ENCODE peak calls at places on chromosomes 6 and 20, in five cellular contexts. R is upper lobe of right lung; A is right lobe of liver; Q is CD8-positive, alpha-beta memory T cell; I is ovary. O is an unnamed sample. For H3K36me3, the result is how much of the 10 kb centered on the place peaks cover.

GRCh38 chr6:155174576-155175174 is 89.1 kb upstream of the CLDN20 start:
- DNase-seq in I (no peak), A (no peak), Q (peak), R (no peak), O (peak)

GRCh38 chr20:38147166-38147565 is 17.9 kb downstream of the TGM2 start:
- DNase-seq in A (no peak), I (no peak), Q (no peak), R (no peak), O (no peak)

GRCh38 chr20:33995053-33995816 is 1.5 kb downstream of the RALY start:
- DNase-seq in I (peak), A (no peak), R (no peak), Q (no peak), O (peak)

GRCh38 chr6:160300076-160300695 is 41.6 kb upstream of the SLC22A2 start:
- DNase-seq in Q (no peak), R (no peak), A (no peak), I (no peak), O (no peak)

GRCh38 chr6:119284861-119285521 is 64.6 kb downstream of the MAN1A1 start:
- DNase-seq in A (no peak), R (no peak), Q (peak), I (no peak), O (peak)

GRCh38 chr6:142613981-142614380 is 312.2 kb downstream of the ADGRG6 start:
- DNase-seq in I (no peak), R (no peak), Q (no peak), A (no peak), O (no peak)

GRCh38 chr6:8017276-8017701 is 46.9 kb downstream of the BLOC1S5 start:
- DNase-seq in R (no peak), Q (no peak), A (no peak), I (no peak), O (peak)

GRCh38 chr6:90190752-90191393 is 105.8 kb downstream of the BACH2 start:
- DNase-seq in Q (no peak), A (no peak), I (no peak), R (no peak), O (no peak)

GRCh38 chr20:20548527-20549266 is 163.7 kb downstream of the RALGAPA2 start:
- DNase-seq in A (no peak), Q (no peak), R (no peak), I (no peak), O (no peak)

GRCh38 chr6:72421387-72421786 is 200.5 kb upstream of the KCNQ5 start:
- DNase-seq in I (no peak), R (no peak), A (no peak), Q (no peak), O (no peak)

GRCh38 chr6:41256383-41256782 is 28.2 kb downstream of the TREML4 start:
- DNase-seq in Q (no peak), A (no peak), R (no peak), I (no peak), O (no peak)

GRCh38 chr6:70166088-70166958 is 136.6 kb downstream of the COL9A1 start:
- DNase-seq in A (peak), I (no peak), Q (no peak), R (peak), O (peak)

GRCh38 chr6:20444786-20445271 is 43.1 kb downstream of the E2F3 start:
- DNase-seq in R (no peak), A (no peak), Q (no peak), I (no peak), O (no peak)
- H3K36me3 ChIP-seq in R (under half), A (under half), Q (under half), I (under half), O (under half)

DNA sequence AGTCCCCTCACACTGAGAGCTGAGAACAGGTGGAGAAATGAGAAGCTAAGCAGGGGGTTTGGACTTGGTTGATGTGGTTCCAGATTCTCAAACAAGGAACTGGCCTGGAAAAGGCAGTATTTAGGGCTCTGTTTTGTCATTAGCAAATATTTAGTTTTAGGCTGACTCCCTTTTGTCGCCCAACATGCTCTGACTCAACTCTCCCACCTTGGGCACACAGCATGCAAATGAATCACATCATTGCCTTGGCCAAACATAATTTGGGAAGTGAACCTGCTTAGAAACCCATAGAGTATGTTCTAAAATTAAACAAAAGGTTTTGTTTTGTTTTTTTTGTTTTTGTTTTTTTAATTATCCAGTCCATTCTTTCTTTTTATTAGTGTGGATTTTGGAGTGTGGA is 9.5 kb upstream of the UQCC2 start:
- DNase-seq in A (no peak), I (no peak), R (no peak), Q (no peak), O (peak)
- H3K27ac ChIP-seq in A (no peak), I (no peak), R (no peak), Q (no peak), O (no peak)

DNA sequence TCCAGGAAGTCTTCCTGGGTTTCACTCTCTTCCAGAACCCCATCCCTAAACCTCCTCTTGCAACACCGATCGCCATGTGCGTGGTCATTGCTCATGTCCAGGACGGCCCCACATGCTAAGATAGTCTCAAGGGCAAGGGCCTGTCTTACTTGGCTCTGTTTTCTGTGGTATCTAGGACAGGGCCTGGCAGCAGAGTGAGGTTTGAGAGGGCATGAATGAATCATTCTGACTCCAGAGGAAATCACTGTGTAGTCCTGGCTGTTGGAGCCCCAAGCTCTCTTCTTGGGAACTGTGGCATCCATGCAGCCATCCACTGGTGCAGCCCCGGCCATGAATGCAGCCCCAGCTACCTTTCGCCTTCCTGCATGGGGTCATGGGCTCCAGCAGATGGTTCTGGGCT is 12.4 kb downstream of the SIRPA start:
- DNase-seq in R (no peak), Q (no peak), I (no peak), A (no peak), O (no peak)
- H3K36me3 ChIP-seq in R (under half), Q (under half), I (under half), A (under half), O (under half)

GRCh38 chr6:44481765-44482164 is 94.3 kb downstream of the CDC5L start:
- DNase-seq in R (no peak), A (no peak), I (no peak), Q (no peak), O (no peak)
- H3K27ac ChIP-seq in R (no peak), A (no peak), I (no peak), Q (no peak), O (no peak)

GRCh38 chr20:32432277-32432676 is 74.1 kb downstream of the ASXL1 start:
- DNase-seq in A (no peak), R (no peak), Q (no peak), I (no peak), O (no peak)
- H3K36me3 ChIP-seq in A (under half), R (half or more), Q (half or more), I (under half), O (under half)

GRCh38 chr20:53655909-53656652 is 62.4 kb upstream of the ZNF217 start:
- DNase-seq in R (no peak), Q (no peak), A (no peak), I (no peak), O (no peak)
- H3K27ac ChIP-seq in R (peak), Q (no peak), A (peak), I (peak), O (no peak)

GRCh38 chr20:35030136-35030535 is 62.5 kb downstream of the TRPC4AP start:
- DNase-seq in I (no peak), Q (no peak), A (no peak), R (no peak), O (no peak)
- H3K36me3 ChIP-seq in I (under half), Q (under half), A (under half), R (half or more), O (under half)

GRCh38 chr6:92589970-92590369 is 829.4 kb downstream of the EPHA7 start:
- DNase-seq in I (no peak), Q (no peak), A (no peak), R (no peak), O (no peak)
- H3K27ac ChIP-seq in I (no peak), Q (no peak), A (no peak), R (no peak), O (no peak)

GRCh38 chr20:63427206-63427605 is 45.2 kb downstream of the KCNQ2 start:
- DNase-seq in R (no peak), I (no peak), Q (no peak), A (no peak), O (no peak)
- H3K36me3 ChIP-seq in R (under half), I (under half), Q (under half), A (under half), O (under half)

O was measured in Karpas-422.